ENCODE peak calls at places on chromosomes 7 and 10, in eight cellular contexts. M is fibroblast of gingiva, S is EL, Y is left cardiac atrium, P is activated T-cell treated with anti-CD3 and anti-CD28 coated beads for 24 hours, G is heart left ventricle, C is A549, I is stromal cell of bone marrow. B is an unnamed sample.

GRCh38 chr7:39745320-39745719 is 121.9 kb downstream of the RALA start:
- DNase-seq in M (no peak), S (peak; percentile 14), Y (no peak), P (no peak), G (no peak), C (no peak), I (no peak), B (no peak)

GRCh38 chr7:142323706-142324105 is 65.8 kb upstream of the PRSS58 start:
- DNase-seq in M (no peak), S (peak; percentile 33), Y (no peak), P (no peak), G (no peak), C (peak; percentile 28), I (no peak), B (no peak)

GRCh38 chr7:29363636-29364425 is 169.3 kb downstream of the CHN2 start:
- DNase-seq in M (no peak), S (no peak), Y (no peak), P (no peak), G (no peak), C (no peak), I (no peak), B (no peak)

GRCh38 chr10:75080554-75080953 is 30.9 kb upstream of the SAMD8 start:
- DNase-seq in M (no peak), S (no peak), Y (no peak), P (no peak), G (no peak), C (no peak), I (no peak), B (no peak)

GRCh38 chr10:6072215-6072941 is 10.2 kb upstream of the IL2RA start:
- DNase-seq in M (no peak), S (no peak), Y (no peak), P (no peak), G (no peak), C (no peak), I (no peak), B (no peak)

GRCh38 chr10:5523796-5524574 is 776 bp upstream of the CALML3 start:
- DNase-seq in M (no peak), S (no peak), Y (no peak), P (no peak), G (peak; percentile 45), C (no peak), I (no peak), B (no peak)

GRCh38 chr7:79298145-79298760 is 155.2 kb downstream of the MAGI2 start:
- DNase-seq in M (peak; percentile 66), S (peak; percentile 56), Y (no peak), P (no peak), G (no peak), C (peak; percentile 68), I (peak; percentile 51), B (peak; percentile 67)

GRCh38 chr10:103710490-103710889 is 144.9 kb downstream of the SH3PXD2A start:
- DNase-seq in M (no peak), S (no peak), Y (no peak), P (no peak), G (peak; percentile 7), C (no peak), I (no peak), B (no peak)

GRCh38 chr7:153370092-153370491 is 610.5 kb downstream of the ACTR3B start:
- DNase-seq in M (no peak), S (no peak), Y (no peak), P (no peak), G (no peak), C (no peak), I (no peak), B (no peak)

B was measured in adrenal gland.